ENCODE peak calls at places on chromosome 13, in six cellular contexts. One of them, this sample, is unnamed.

GRCh38 chr13:110329798-110330461 is 22.8 kb downstream of the COL4A2 start:
- DNase-seq in tibial artery: no peak
- DNase-seq in GM13976: no peak
- DNase-seq in HuH-7: no peak
- DNase-seq in AG04450: no peak
- DNase-seq in fibroblast of the conjunctiva: no peak
- DNase-seq in this sample: peak; percentile 70

GRCh38 chr13:48573213-48573612 is 40.3 kb upstream of the RCBTB2 start:
- DNase-seq in GM13976: no peak
- DNase-seq in AG04450: no peak
- DNase-seq in HuH-7: no peak
- DNase-seq in tibial artery: no peak
- DNase-seq in fibroblast of the conjunctiva: no peak
- DNase-seq in this sample: no peak

GRCh38 chr13:101751488-101751887 is 299.0 kb downstream of the ITGBL1 start:
- DNase-seq in tibial artery: no peak
- DNase-seq in AG04450: peak; percentile 32
- DNase-seq in GM13976: no peak
- DNase-seq in HuH-7: no peak
- DNase-seq in fibroblast of the conjunctiva: peak; percentile 90
- DNase-seq in this sample: no peak

GRCh38 chr13:30042891-30043630 is 192.6 kb upstream of the UBL3 start:
- DNase-seq in GM13976: no peak
- DNase-seq in tibial artery: no peak
- DNase-seq in AG04450: no peak
- DNase-seq in HuH-7: no peak
- DNase-seq in fibroblast of the conjunctiva: no peak
- DNase-seq in this sample: no peak

GRCh38 chr13:30744056-30744684 is 8.8 kb downstream of the ALOX5AP start:
- DNase-seq in tibial artery: no peak
- DNase-seq in fibroblast of the conjunctiva: no peak
- DNase-seq in HuH-7: no peak
- DNase-seq in GM13976: peak; percentile 84
- DNase-seq in AG04450: no peak
- DNase-seq in this sample: peak; percentile 62

GRCh38 chr13:73060251-73061160 is 1.7 kb downstream of the KLF5 start:
- DNase-seq in fibroblast of the conjunctiva: no peak
- DNase-seq in GM13976: peak; percentile 26
- DNase-seq in HuH-7: no peak
- DNase-seq in tibial artery: peak; percentile 23
- DNase-seq in AG04450: peak; percentile 50
- DNase-seq in this sample: peak; percentile 66

GRCh38 chr13:65034266-65034665 is 2195.9 kb downstream of the PCDH9 start:
- DNase-seq in AG04450: no peak
- DNase-seq in HuH-7: no peak
- DNase-seq in fibroblast of the conjunctiva: no peak
- DNase-seq in GM13976: no peak
- DNase-seq in tibial artery: no peak
- DNase-seq in this sample: no peak

GRCh38 chr13:22298530-22298929 is 627.7 kb downstream of the FGF9 start:
- DNase-seq in tibial artery: no peak
- DNase-seq in HuH-7: no peak
- DNase-seq in fibroblast of the conjunctiva: no peak
- DNase-seq in AG04450: no peak
- DNase-seq in GM13976: no peak
- DNase-seq in this sample: no peak

GRCh38 chr13:51035469-51035868 is 75.6 kb downstream of the C13orf42 start:
- DNase-seq in AG04450: no peak
- DNase-seq in fibroblast of the conjunctiva: no peak
- DNase-seq in tibial artery: no peak
- DNase-seq in GM13976: no peak
- DNase-seq in HuH-7: no peak
- DNase-seq in this sample: no peak

GRCh38 chr13:99868767-99869166 is 102.8 kb downstream of the ZIC5 start:
- DNase-seq in HuH-7: no peak
- DNase-seq in tibial artery: no peak
- DNase-seq in AG04450: no peak
- DNase-seq in fibroblast of the conjunctiva: no peak
- DNase-seq in GM13976: no peak
- DNase-seq in this sample: no peak

GRCh38 chr13:107866666-107867623 is 348.4 kb downstream of the LIG4 start:
- DNase-seq in HuH-7: peak; percentile 37
- DNase-seq in GM13976: peak; percentile 21
- DNase-seq in tibial artery: no peak
- DNase-seq in AG04450: no peak
- DNase-seq in fibroblast of the conjunctiva: no peak
- DNase-seq in this sample: no peak

This sample was measured in ascending aorta.